ENCODE peak calls at places on chromosomes 2 and 18, in five cellular contexts. One of them, this sample, is unnamed.

GRCh38 chr2:84285056-84285747 is 173.9 kb downstream of the SUCLG1 start:
- DNase-seq in left ventricle myocardium inferior: no peak
- DNase-seq in upper lobe of right lung: no peak
- DNase-seq in endothelial cell: no peak
- DNase-seq in uterus: no peak
- DNase-seq in this sample: peak; percentile 62

GRCh38 chr2:844725-845124 is 105.9 kb upstream of the SNTG2 start:
- DNase-seq in upper lobe of right lung: no peak
- DNase-seq in uterus: no peak
- DNase-seq in left ventricle myocardium inferior: no peak
- DNase-seq in endothelial cell: no peak
- DNase-seq in this sample: no peak

GRCh38 chr2:67437132-67437531 is 40.0 kb downstream of the ETAA1 start:
- DNase-seq in endothelial cell: no peak
- DNase-seq in left ventricle myocardium inferior: no peak
- DNase-seq in uterus: no peak
- DNase-seq in upper lobe of right lung: no peak
- DNase-seq in this sample: peak; percentile 73

GRCh38 chr2:88210132-88211004 is 40.2 kb downstream of the THNSL2 start:
- DNase-seq in uterus: no peak
- DNase-seq in endothelial cell: no peak
- DNase-seq in left ventricle myocardium inferior: no peak
- DNase-seq in upper lobe of right lung: no peak
- DNase-seq in this sample: no peak

GRCh38 chr2:200625958-200626363 is 40.1 kb downstream of the AOX1 start:
- DNase-seq in left ventricle myocardium inferior: no peak
- DNase-seq in uterus: no peak
- DNase-seq in upper lobe of right lung: no peak
- DNase-seq in endothelial cell: no peak
- DNase-seq in this sample: no peak

GRCh38 chr18:45910405-45911023 is 56.6 kb downstream of the EPG5 start:
- DNase-seq in uterus: no peak
- DNase-seq in left ventricle myocardium inferior: peak; percentile 30
- DNase-seq in endothelial cell: peak; percentile 70
- DNase-seq in upper lobe of right lung: no peak
- DNase-seq in this sample: peak; percentile 49

GRCh38 chr2:8581048-8581561 is 100.8 kb upstream of the ID2 start:
- DNase-seq in uterus: no peak
- DNase-seq in endothelial cell: no peak
- DNase-seq in left ventricle myocardium inferior: no peak
- DNase-seq in upper lobe of right lung: no peak
- DNase-seq in this sample: no peak

GRCh38 chr2:160666677-160667061 is 173.1 kb upstream of the RBMS1 start:
- DNase-seq in upper lobe of right lung: no peak
- DNase-seq in uterus: no peak
- DNase-seq in endothelial cell: no peak
- DNase-seq in left ventricle myocardium inferior: no peak
- DNase-seq in this sample: no peak

GRCh38 chr2:197196737-197197136 is 113.8 kb downstream of the ANKRD44 start:
- DNase-seq in uterus: no peak
- DNase-seq in left ventricle myocardium inferior: no peak
- DNase-seq in endothelial cell: no peak
- DNase-seq in upper lobe of right lung: no peak
- DNase-seq in this sample: peak; percentile 43

GRCh38 chr2:237126519-237126918 is 40.8 kb downstream of the COPS8 start:
- DNase-seq in upper lobe of right lung: no peak
- DNase-seq in uterus: no peak
- DNase-seq in left ventricle myocardium inferior: no peak
- DNase-seq in endothelial cell: no peak
- DNase-seq in this sample: no peak

GRCh38 chr2:209470466-209470865 is 46.6 kb downstream of the MAP2 start:
- DNase-seq in uterus: no peak
- DNase-seq in upper lobe of right lung: no peak
- DNase-seq in left ventricle myocardium inferior: no peak
- DNase-seq in endothelial cell: no peak
- DNase-seq in this sample: no peak

GRCh38 chr2:186455613-186456012 is 30.4 kb upstream of the ZC3H15 start:
- DNase-seq in upper lobe of right lung: no peak
- DNase-seq in left ventricle myocardium inferior: no peak
- DNase-seq in endothelial cell: no peak
- DNase-seq in uterus: no peak
- DNase-seq in this sample: no peak

GRCh38 chr18:24917767-24918166 is 434.2 kb downstream of the ZNF521 start:
- DNase-seq in left ventricle myocardium inferior: no peak
- DNase-seq in endothelial cell: no peak
- DNase-seq in upper lobe of right lung: no peak
- DNase-seq in uterus: no peak
- DNase-seq in this sample: no peak

GRCh38 chr2:70619167-70619566 is 65.5 kb upstream of the TGFA start:
- DNase-seq in left ventricle myocardium inferior: no peak
- DNase-seq in endothelial cell: no peak
- DNase-seq in uterus: no peak
- DNase-seq in upper lobe of right lung: no peak
- DNase-seq in this sample: no peak

GRCh38 chr2:101773137-101773536 is 75.6 kb downstream of the MAP4K4 start:
- DNase-seq in uterus: no peak
- DNase-seq in left ventricle myocardium inferior: no peak
- DNase-seq in endothelial cell: peak; percentile 44
- DNase-seq in upper lobe of right lung: no peak
- DNase-seq in this sample: no peak

GRCh38 chr2:101770672-101771071 is 73.2 kb downstream of the MAP4K4 start:
- DNase-seq in endothelial cell: peak; percentile 32
- DNase-seq in upper lobe of right lung: no peak
- DNase-seq in uterus: no peak
- DNase-seq in left ventricle myocardium inferior: no peak
- DNase-seq in this sample: peak; percentile 57

GRCh38 chr2:101771226-101771906 is 73.9 kb downstream of the MAP4K4 start:
- DNase-seq in left ventricle myocardium inferior: no peak
- DNase-seq in uterus: no peak
- DNase-seq in endothelial cell: no peak
- DNase-seq in upper lobe of right lung: no peak
- DNase-seq in this sample: no peak

GRCh38 chr2:101775092-101775491 is 77.6 kb downstream of the MAP4K4 start:
- DNase-seq in uterus: no peak
- DNase-seq in upper lobe of right lung: no peak
- DNase-seq in endothelial cell: no peak
- DNase-seq in left ventricle myocardium inferior: no peak
- DNase-seq in this sample: no peak

DNA sequence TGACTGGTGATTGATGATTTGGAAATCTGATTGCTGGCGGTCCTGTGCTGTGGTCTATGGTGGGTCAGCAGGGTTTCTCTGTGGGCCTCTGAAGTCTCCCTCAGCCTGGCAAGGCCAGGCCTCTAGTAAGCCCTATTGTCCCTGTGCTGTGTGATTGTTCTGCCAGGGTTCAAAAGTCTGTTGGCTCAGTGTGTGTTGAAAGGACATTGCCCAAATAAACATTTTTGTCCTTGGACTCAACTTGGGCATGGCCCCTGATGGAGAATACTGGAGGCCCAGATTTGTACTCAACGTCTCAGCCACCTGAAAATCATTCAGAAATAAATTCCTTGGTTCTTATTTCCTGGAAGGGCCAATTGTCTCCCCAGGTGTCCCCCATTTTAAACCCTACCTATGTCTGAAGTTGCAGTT is 74.4 kb downstream of the MAP4K4 start:
- DNase-seq in upper lobe of right lung: no peak
- DNase-seq in left ventricle myocardium inferior: no peak
- DNase-seq in endothelial cell: no peak
- DNase-seq in uterus: no peak
- DNase-seq in this sample: no peak
- TF ChIP-seq CTCF in upper lobe of right lung: no peak
- TF ChIP-seq CTCF in left ventricle myocardium inferior: no peak
- TF ChIP-seq CTCF in endothelial cell: no peak
- TF ChIP-seq CTCF in uterus: no peak
- TF ChIP-seq CTCF in this sample: no peak

GRCh38 chr2:64645014-64645418 is 8.7 kb downstream of the SERTAD2 start:
- DNase-seq in endothelial cell: peak; percentile 61
- DNase-seq in left ventricle myocardium inferior: peak; percentile 58
- DNase-seq in upper lobe of right lung: no peak
- DNase-seq in uterus: peak; percentile 73
- DNase-seq in this sample: peak; percentile 49
- TF ChIP-seq CTCF in endothelial cell: no peak
- TF ChIP-seq CTCF in left ventricle myocardium inferior: peak; percentile 30
- TF ChIP-seq CTCF in upper lobe of right lung: no peak
- TF ChIP-seq CTCF in uterus: no peak
- TF ChIP-seq CTCF in this sample: no peak

GRCh38 chr18:78085241-78086185 is 835.9 kb downstream of the GALR1 start:
- DNase-seq in uterus: no peak
- DNase-seq in upper lobe of right lung: no peak
- DNase-seq in endothelial cell: no peak
- DNase-seq in left ventricle myocardium inferior: no peak
- DNase-seq in this sample: no peak
- TF ChIP-seq CTCF in uterus: no peak
- TF ChIP-seq CTCF in upper lobe of right lung: no peak
- TF ChIP-seq CTCF in endothelial cell: no peak
- TF ChIP-seq CTCF in left ventricle myocardium inferior: no peak
- TF ChIP-seq CTCF in this sample: no peak

DNA sequence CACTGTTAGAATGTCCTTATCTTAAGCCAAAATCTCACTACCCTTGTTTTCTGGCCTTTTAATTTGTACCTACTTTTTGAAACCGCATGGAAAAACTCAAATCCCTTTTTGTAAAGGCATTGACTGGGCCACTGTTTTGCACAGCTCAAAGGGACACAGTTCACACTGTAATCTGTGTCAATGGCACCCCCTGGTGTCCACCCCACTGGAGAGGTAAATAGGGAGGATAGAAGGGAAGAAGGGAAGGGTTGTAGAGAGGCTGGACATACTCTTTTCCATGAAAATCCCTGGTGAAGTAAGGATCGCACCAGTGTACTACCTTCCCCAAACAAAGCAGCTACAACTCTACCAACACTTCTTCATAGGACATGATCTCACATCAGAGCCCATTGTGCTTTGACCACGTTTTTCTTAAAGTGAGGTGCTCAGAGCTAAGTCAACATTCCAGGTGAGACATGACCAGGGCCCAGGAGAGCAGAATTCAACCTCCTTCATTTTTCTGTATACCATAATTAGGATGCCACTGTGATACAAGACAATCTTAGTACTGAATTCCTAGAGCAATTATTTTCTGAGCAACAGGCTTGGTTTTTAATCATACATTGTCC is 92.4 kb upstream of the RMDN2 start:
- DNase-seq in endothelial cell: peak; percentile 88
- DNase-seq in uterus: peak; percentile 94
- DNase-seq in upper lobe of right lung: peak; percentile 87
- DNase-seq in left ventricle myocardium inferior: peak; percentile 85
- DNase-seq in this sample: peak; percentile 64
- TF ChIP-seq CTCF in endothelial cell: peak; percentile 66
- TF ChIP-seq CTCF in uterus: peak; percentile 92
- TF ChIP-seq CTCF in upper lobe of right lung: peak; percentile 87
- TF ChIP-seq CTCF in left ventricle myocardium inferior: peak; percentile 85
- TF ChIP-seq CTCF in this sample: peak; percentile 75

DNA sequence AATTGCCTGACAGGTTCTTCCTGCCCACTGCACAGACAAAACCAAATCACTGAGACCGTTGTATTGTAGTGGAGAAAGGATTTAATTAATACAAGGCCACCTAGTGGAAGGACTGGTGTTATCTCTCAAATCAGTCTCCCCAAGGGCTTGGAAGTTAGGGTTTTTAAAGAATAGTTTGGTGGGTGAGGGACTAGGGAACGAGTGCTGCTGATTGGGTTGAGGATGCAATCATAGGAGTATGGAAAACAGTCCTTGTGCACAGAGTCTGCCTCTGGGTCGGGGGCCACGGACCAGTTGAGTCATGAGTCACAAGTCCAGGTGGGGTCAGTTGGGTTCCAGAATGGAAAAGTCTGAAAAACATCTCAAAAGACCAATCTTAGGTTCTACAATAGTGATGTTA is 89.1 kb downstream of the B3GNT2 start:
- DNase-seq in upper lobe of right lung: no peak
- DNase-seq in uterus: no peak
- DNase-seq in left ventricle myocardium inferior: no peak
- DNase-seq in endothelial cell: no peak
- DNase-seq in this sample: peak; percentile 29
- TF ChIP-seq CTCF in upper lobe of right lung: no peak
- TF ChIP-seq CTCF in uterus: no peak
- TF ChIP-seq CTCF in left ventricle myocardium inferior: no peak
- TF ChIP-seq CTCF in endothelial cell: no peak
- TF ChIP-seq CTCF in this sample: no peak

GRCh38 chr2:166916987-166917386 is 28.7 kb downstream of the XIRP2 start:
- DNase-seq in upper lobe of right lung: no peak
- DNase-seq in uterus: no peak
- DNase-seq in left ventricle myocardium inferior: no peak
- DNase-seq in endothelial cell: no peak
- DNase-seq in this sample: no peak
- TF ChIP-seq CTCF in upper lobe of right lung: no peak
- TF ChIP-seq CTCF in uterus: no peak
- TF ChIP-seq CTCF in left ventricle myocardium inferior: no peak
- TF ChIP-seq CTCF in endothelial cell: no peak
- TF ChIP-seq CTCF in this sample: no peak

GRCh38 chr2:42957109-42958035 is 165.0 kb upstream of the HAAO start:
- DNase-seq in upper lobe of right lung: no peak
- DNase-seq in endothelial cell: no peak
- DNase-seq in uterus: no peak
- DNase-seq in left ventricle myocardium inferior: no peak
- DNase-seq in this sample: peak; percentile 94
- TF ChIP-seq CTCF in upper lobe of right lung: no peak
- TF ChIP-seq CTCF in endothelial cell: no peak
- TF ChIP-seq CTCF in uterus: no peak
- TF ChIP-seq CTCF in left ventricle myocardium inferior: no peak
- TF ChIP-seq CTCF in this sample: no peak